ENCODE peak calls at places on chromosome 19, in seven cellular contexts. L, K, T, V, B, H and Z are unnamed samples. For H3K36me3, the result is how much of the 10 kb centered on the place peaks cover.

GRCh38 chr19:16470541-16470910 is 1.2 kb downstream of the EPS15L1 start:
- DNase-seq in L (no peak), K (no peak), T (peak), V (no peak), B (no peak), H (no peak), Z (no peak)

GRCh38 chr19:33235269-33235995 is 9.8 kb upstream of the SLC7A10 start:
- DNase-seq in L (peak), K (peak), T (peak), V (no peak), B (peak), H (peak), Z (no peak)

GRCh38 chr19:34323433-34324204 is 41.4 kb upstream of the GPI start:
- DNase-seq in L (no peak), K (no peak), T (no peak), V (no peak), B (no peak), H (no peak), Z (no peak)

GRCh38 chr19:23101241-23101640 is 15.6 kb upstream of the ZNF730 start:
- DNase-seq in L (no peak), K (no peak), T (peak), V (no peak), B (no peak), H (no peak), Z (peak)

GRCh38 chr19:39557791-39558622 is 18.0 kb upstream of the EID2 start:
- DNase-seq in L (no peak), K (no peak), T (no peak), V (no peak), B (no peak), H (no peak), Z (no peak)

GRCh38 chr19:2426661-2427322 is 594 bp downstream of the TIMM13 start:
- DNase-seq in L (peak), K (peak), T (peak), V (no peak), B (peak), H (peak), Z (no peak)

GRCh38 chr19:5575553-5575952 is 7.8 kb upstream of the TINCR start:
- DNase-seq in L (no peak), K (no peak), T (no peak), V (no peak), B (no peak), H (no peak), Z (no peak)

GRCh38 chr19:48997972-48998371 is 4.3 kb downstream of the RUVBL2 start:
- DNase-seq in L (no peak), K (peak), T (peak), V (no peak), B (no peak), H (no peak), Z (no peak)

GRCh38 chr19:7480975-7481265 is 7.9 kb downstream of the PEX11G start:
- DNase-seq in L (no peak), K (peak), T (no peak), V (no peak), B (no peak), H (no peak), Z (no peak)

GRCh38 chr19:15330801-15331418 is 1.4 kb downstream of the BRD4 start:
- DNase-seq in L (no peak), K (peak), T (peak), V (no peak), B (no peak), H (no peak), Z (peak)

GRCh38 chr19:31301306-31301980 is 47.8 kb downstream of the TSHZ3 start:
- DNase-seq in L (no peak), K (no peak), T (no peak), V (no peak), B (peak), H (no peak), Z (no peak)

GRCh38 chr19:16319466-16319865 is 5.2 kb upstream of the KLF2 start:
- DNase-seq in L (no peak), K (no peak), T (peak), V (no peak), B (no peak), H (peak), Z (no peak)

GRCh38 chr19:49513746-49514118 is 1.3 kb downstream of the FCGRT start:
- DNase-seq in L (no peak), K (no peak), T (no peak), V (no peak), B (no peak), H (no peak), Z (no peak)

GRCh38 chr19:39181500-39182173 is 15.1 kb upstream of the NCCRP1 start:
- DNase-seq in L (no peak), K (no peak), T (no peak), V (no peak), B (no peak), H (no peak), Z (no peak)

GRCh38 chr19:7366701-7367420 is 18.1 kb downstream of the ARHGEF18 start:
- DNase-seq in L (no peak), K (peak), T (peak), V (no peak), B (no peak), H (no peak), Z (no peak)

GRCh38 chr19:14081797-14082674 is 3.5 kb downstream of the C19orf67 start:
- DNase-seq in L (peak), K (peak), T (peak), V (no peak), B (peak), H (peak), Z (no peak)

GRCh38 chr19:49057636-49058234 is at the start of gene CGB7:
- DNase-seq in L (peak), K (peak), T (peak), V (no peak), B (peak), H (peak), Z (peak)

GRCh38 chr19:40640744-40641143 is 39.6 kb downstream of the LTBP4 start:
- DNase-seq in L (peak), K (no peak), T (peak), V (no peak), B (no peak), H (peak), Z (no peak)

GRCh38 chr19:40323705-40324104 is 24.5 kb downstream of the C19orf47 start:
- DNase-seq in L (no peak), K (no peak), T (no peak), V (no peak), B (no peak), H (no peak), Z (no peak)

GRCh38 chr19:48549380-48549779 is 2.6 kb upstream of the SULT2B1 start:
- DNase-seq in L (no peak), K (no peak), T (no peak), V (no peak), B (no peak), H (no peak), Z (no peak)

GRCh38 chr19:1237754-1238372 is at the start of gene CBARP:
- DNase-seq in L (peak), K (no peak), T (no peak), V (no peak), B (peak), H (no peak), Z (no peak)

GRCh38 chr19:48287748-48288147 is 17.9 kb downstream of the ZNF114 start:
- DNase-seq in L (no peak), K (no peak), T (no peak), V (no peak), B (no peak), H (no peak), Z (no peak)

GRCh38 chr19:4732680-4733114 is 9.1 kb upstream of the DPP9 start:
- DNase-seq in L (peak), K (peak), T (peak), V (no peak), B (no peak), H (no peak), Z (no peak)

GRCh38 chr19:56538254-56538760 is 441 bp upstream of the ZFP28 start:
- DNase-seq in L (peak), K (peak), T (peak), V (peak), B (peak), H (peak), Z (peak)

GRCh38 chr19:57068326-57068725 is 51.5 kb upstream of the USP29 start:
- DNase-seq in L (no peak), K (no peak), T (no peak), V (no peak), B (no peak), H (no peak), Z (no peak)

GRCh38 chr19:16851031-16851712 is 22.0 kb downstream of the SIN3B start:
- DNase-seq in L (no peak), K (no peak), T (peak), V (no peak), B (no peak), H (no peak), Z (peak)

GRCh38 chr19:15722956-15723355 is 4.9 kb upstream of the OR10H2 start:
- DNase-seq in L (no peak), K (no peak), T (no peak), V (no peak), B (no peak), H (no peak), Z (no peak)

GRCh38 chr19:17719730-17720486 is 628 bp downstream of the MAP1S start:
- DNase-seq in L (no peak), K (peak), T (no peak), V (no peak), B (peak), H (no peak), Z (no peak)

GRCh38 chr19:30159636-30160035 is 212.5 kb upstream of the ZNF536 start:
- DNase-seq in L (no peak), K (no peak), T (no peak), V (no peak), B (no peak), H (no peak), Z (no peak)
- H3K36me3 ChIP-seq in L (under half), K (under half), T (under half), V (under half), B (under half), H (under half), Z (under half)

GRCh38 chr19:18765224-18765623 is 25.9 kb downstream of the COMP start:
- DNase-seq in L (no peak), K (peak), T (no peak), V (no peak), B (no peak), H (no peak), Z (no peak)

GRCh38 chr19:18769989-18770528 is 21.0 kb downstream of the COMP start:
- DNase-seq in L (no peak), K (no peak), T (no peak), V (no peak), B (no peak), H (no peak), Z (no peak)

GRCh38 chr19:18770663-18771327 is 20.3 kb downstream of the COMP start:
- DNase-seq in L (no peak), K (no peak), T (no peak), V (no peak), B (no peak), H (no peak), Z (no peak)

GRCh38 chr19:18768997-18769891 is 21.9 kb downstream of the COMP start:
- DNase-seq in L (no peak), K (no peak), T (no peak), V (no peak), B (peak), H (no peak), Z (no peak)

DNA sequence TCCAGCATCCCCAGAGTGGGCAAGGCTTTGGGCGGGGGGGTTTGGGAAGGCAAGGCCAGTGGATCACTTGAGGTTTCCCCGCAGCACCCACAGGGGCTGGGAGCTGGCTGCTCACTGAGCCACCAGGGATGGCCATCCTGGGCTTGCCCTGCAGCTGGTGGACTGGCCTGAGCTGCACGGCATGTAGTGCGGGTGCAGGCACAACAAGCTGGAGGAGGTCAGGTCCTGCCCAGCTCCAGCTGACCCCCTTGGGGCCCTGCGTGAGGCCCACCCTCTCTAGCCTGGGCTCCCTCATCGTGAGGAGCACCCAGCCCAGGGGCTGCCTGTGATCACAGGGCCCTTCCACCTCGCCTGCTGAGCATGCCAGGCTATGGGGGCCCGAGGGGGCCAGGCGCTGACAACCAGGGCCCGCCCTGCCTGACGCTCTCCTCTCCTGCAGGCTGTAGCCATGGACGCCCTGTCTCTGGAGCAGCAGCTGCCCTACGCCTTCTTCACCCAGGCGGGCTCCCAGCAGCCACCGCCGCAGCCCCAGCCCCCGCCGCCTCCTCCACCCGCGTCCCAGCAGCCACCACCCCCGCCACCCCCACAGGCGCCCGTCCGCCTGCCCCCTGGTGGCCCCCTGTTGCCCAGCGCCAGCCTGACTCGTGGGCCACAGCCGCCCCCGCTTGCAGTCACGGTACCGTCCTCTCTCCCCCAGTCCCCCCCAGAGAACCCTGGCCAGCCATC is 22.9 kb downstream of the COMP start:
- DNase-seq in L (no peak), K (no peak), T (no peak), V (no peak), B (no peak), H (no peak), Z (no peak)
- TF ChIP-seq CTCF in L (no peak), K (no peak), T (no peak), V (no peak), B (no peak), H (no peak), Z (peak)

GRCh38 chr19:43983544-43983911 is 460 bp upstream of the ZNF155 start:
- DNase-seq in L (no peak), K (no peak), T (no peak), V (no peak), B (no peak), H (no peak), Z (no peak)
- H3K4me3 ChIP-seq in L (peak), K (no peak), T (no peak), V (peak), B (peak), H (no peak), Z (peak)

DNA sequence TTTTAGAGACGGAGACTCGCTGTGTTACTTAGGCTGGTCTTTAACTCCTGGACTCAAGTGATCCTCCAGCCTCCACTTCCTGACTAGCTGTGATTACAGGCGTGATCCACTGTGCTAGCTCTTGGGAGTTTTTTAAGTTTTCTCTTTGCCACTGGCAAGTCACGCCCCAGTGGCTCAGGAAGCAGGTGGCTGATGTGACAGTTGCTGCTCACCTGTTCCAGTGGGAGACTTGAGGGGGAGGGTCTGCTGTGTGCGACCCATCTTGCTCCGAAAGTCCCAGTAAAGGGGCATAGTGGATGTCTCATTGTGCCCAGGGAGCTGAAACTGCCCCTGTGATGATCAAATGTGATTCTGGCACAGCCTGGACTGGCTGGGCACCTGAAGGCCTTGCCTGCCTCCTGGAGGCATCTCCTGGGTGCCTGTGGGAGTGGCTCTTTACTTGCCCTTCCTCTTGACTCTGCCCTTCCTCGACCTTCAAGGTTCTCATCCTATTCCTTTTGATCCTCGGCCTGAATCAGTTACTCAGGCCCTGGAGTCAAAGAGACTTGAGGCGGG is 7.8 kb downstream of the SMARCA4 start:
- DNase-seq in L (no peak), K (peak), T (no peak), V (no peak), B (no peak), H (no peak), Z (no peak)
- H3K36me3 ChIP-seq in L (under half), K (under half), T (under half), V (under half), B (under half), H (under half), Z (under half)

GRCh38 chr19:12825259-12826131 is 8.9 kb downstream of the RTBDN start:
- DNase-seq in L (no peak), K (no peak), T (no peak), V (no peak), B (no peak), H (no peak), Z (no peak)
- TF ChIP-seq CTCF in L (peak), K (peak), T (no peak), V (no peak), B (peak), H (peak), Z (peak)

GRCh38 chr19:51018745-51019543 is 565 bp downstream of the KLK10 start:
- DNase-seq in L (no peak), K (no peak), T (no peak), V (no peak), B (no peak), H (no peak), Z (no peak)

GRCh38 chr19:51016798-51017683 is 2.5 kb downstream of the KLK10 start:
- DNase-seq in L (no peak), K (peak), T (no peak), V (no peak), B (no peak), H (no peak), Z (no peak)

GRCh38 chr19:51022526-51022925 is 3.0 kb upstream of the KLK10 start:
- DNase-seq in L (no peak), K (no peak), T (no peak), V (no peak), B (no peak), H (no peak), Z (no peak)

GRCh38 chr19:51020988-51021651 is 1.6 kb upstream of the KLK10 start:
- DNase-seq in L (no peak), K (peak), T (peak), V (no peak), B (no peak), H (no peak), Z (no peak)

GRCh38 chr19:51019544-51019925 is at the start of gene KLK10:
- DNase-seq in L (no peak), K (no peak), T (no peak), V (no peak), B (no peak), H (no peak), Z (no peak)
- H3K4me3 ChIP-seq in L (peak), K (no peak), T (no peak), V (peak), B (peak), H (peak), Z (peak)

GRCh38 chr19:36067681-36068080 is 13.0 kb downstream of the WDR62 start:
- DNase-seq in L (no peak), K (no peak), T (no peak), V (no peak), B (no peak), H (no peak), Z (no peak)

GRCh38 chr19:36061367-36061766 is 6.7 kb downstream of the WDR62 start:
- DNase-seq in L (no peak), K (no peak), T (no peak), V (no peak), B (no peak), H (no peak), Z (no peak)

GRCh38 chr19:36060430-36060829 is 5.7 kb downstream of the WDR62 start:
- DNase-seq in L (peak), K (peak), T (peak), V (no peak), B (no peak), H (peak), Z (no peak)

GRCh38 chr19:36059180-36059910 is 4.6 kb downstream of the WDR62 start:
- DNase-seq in L (no peak), K (no peak), T (no peak), V (no peak), B (no peak), H (no peak), Z (no peak)

GRCh38 chr19:36064829-36065228 is 10.1 kb downstream of the WDR62 start:
- DNase-seq in L (no peak), K (no peak), T (no peak), V (no peak), B (no peak), H (no peak), Z (no peak)
- H3K36me3 ChIP-seq in L (under half), K (under half), T (under half), V (under half), B (under half), H (under half), Z (under half)